ENCODE peak calls at places on chromosomes 2 and 18, in nine cellular contexts. G, O, Z, B, Q, J, L, N and K are unnamed samples.

GRCh38 chr18:3693385-3693784 is 243.4 kb downstream of the TGIF1 start:
- DNase-seq in G (no peak), O (no peak), N (no peak), B (no peak), Q (no peak), L (no peak), Z (no peak), J (no peak), K (no peak)

GRCh38 chr2:190847504-190848201 is 33.0 kb upstream of the GLS start:
- DNase-seq in B (no peak), Z (no peak), G (peak; percentile 76), Q (no peak), N (peak; percentile 85), J (no peak), L (no peak), O (no peak), K (no peak)

GRCh38 chr18:60096428-60096827 is 196.6 kb downstream of the PMAIP1 start:
- DNase-seq in J (no peak), Z (no peak), O (no peak), G (no peak), N (no peak), L (no peak), B (no peak), Q (no peak), K (no peak)

GRCh38 chr2:172833898-172834297 is 98.3 kb downstream of the RAPGEF4 start:
- DNase-seq in N (peak; percentile 64), B (no peak), O (no peak), J (no peak), Z (no peak), G (peak; percentile 73), L (no peak), Q (no peak), K (peak; percentile 16)

GRCh38 chr2:17793803-17794349 is 22.4 kb upstream of the MSGN1 start:
- DNase-seq in B (no peak), Z (no peak), L (no peak), O (no peak), G (peak; percentile 40), N (peak; percentile 44), J (no peak), Q (no peak), K (no peak)

GRCh38 chr18:60130289-60130688 is 230.5 kb downstream of the PMAIP1 start:
- DNase-seq in G (no peak), L (no peak), O (no peak), Q (no peak), J (no peak), B (no peak), Z (no peak), N (no peak), K (no peak)

GRCh38 chr18:3319399-3319798 is 57.5 kb downstream of the MYL12B start:
- DNase-seq in Z (no peak), G (no peak), N (no peak), O (no peak), Q (no peak), B (no peak), J (no peak), L (no peak), K (no peak)

GRCh38 chr2:203835420-203835819 is 32.2 kb upstream of the CTLA4 start:
- DNase-seq in B (no peak), J (no peak), O (no peak), N (no peak), G (no peak), Z (no peak), L (no peak), Q (no peak), K (no peak)

GRCh38 chr2:8086342-8086741 is 595.5 kb upstream of the ID2 start:
- DNase-seq in Z (no peak), B (no peak), Q (no peak), G (peak; percentile 16), L (no peak), J (no peak), O (no peak), N (peak; percentile 13), K (no peak)

GRCh38 chr2:226411727-226412360 is 387.8 kb downstream of the IRS1 start:
- DNase-seq in L (no peak), G (peak; percentile 24), N (peak; percentile 70), J (no peak), O (no peak), B (no peak), Z (no peak), Q (no peak), K (no peak)

DNA sequence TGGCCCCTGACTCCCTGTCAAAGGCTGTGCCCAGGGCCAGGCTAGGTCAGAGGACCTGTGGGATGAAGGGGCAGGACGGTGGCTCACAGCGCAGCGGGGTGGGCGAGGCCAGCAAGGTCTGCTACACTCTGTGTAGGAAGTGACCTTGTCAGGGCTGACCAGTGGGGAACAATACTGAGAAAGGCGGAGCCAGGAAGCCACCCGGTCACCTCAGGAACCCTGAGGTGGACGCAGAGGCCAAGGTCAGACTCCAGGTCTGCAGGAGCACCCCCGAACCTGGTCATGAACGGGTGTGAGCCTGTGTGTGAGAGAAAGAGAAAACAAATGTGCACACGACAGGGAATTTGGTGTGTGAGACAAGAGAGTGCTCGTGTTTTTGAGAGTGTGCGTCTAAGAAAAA is 72.3 kb downstream of the SMAD7 start:
- DNase-seq in N (no peak), L (no peak), G (no peak), Q (no peak), Z (no peak), J (no peak), B (no peak), O (peak; percentile 48), K (no peak)
- H3K4me3 ChIP-seq in N (no peak overlapping the region), L (no peak overlapping the region), G (no peak overlapping the region), Q (no peak overlapping the region), Z (no peak overlapping the region), J (no peak overlapping the region), B (no peak overlapping the region), O (peak overlapping the region; percentile 20), K (no peak overlapping the region)

GRCh38 chr2:62471816-62472215 is 34.2 kb downstream of the TMEM17 start:
- DNase-seq in Q (no peak), Z (no peak), B (no peak), L (no peak), O (no peak), J (peak; percentile 77), G (no peak), N (no peak), K (no peak)

GRCh38 chr2:62474173-62474572 is 31.8 kb downstream of the TMEM17 start:
- DNase-seq in B (no peak), O (no peak), N (no peak), Q (no peak), Z (no peak), L (no peak), G (no peak), J (no peak), K (no peak)

GRCh38 chr2:62473428-62473827 is 32.6 kb downstream of the TMEM17 start:
- DNase-seq in J (no peak), B (no peak), Z (no peak), O (no peak), Q (no peak), G (no peak), L (no peak), N (no peak), K (no peak)

GRCh38 chr2:62471404-62471803 is 34.6 kb downstream of the TMEM17 start:
- DNase-seq in N (no peak), G (no peak), J (no peak), Q (no peak), L (no peak), B (no peak), O (no peak), Z (no peak), K (no peak)

DNA sequence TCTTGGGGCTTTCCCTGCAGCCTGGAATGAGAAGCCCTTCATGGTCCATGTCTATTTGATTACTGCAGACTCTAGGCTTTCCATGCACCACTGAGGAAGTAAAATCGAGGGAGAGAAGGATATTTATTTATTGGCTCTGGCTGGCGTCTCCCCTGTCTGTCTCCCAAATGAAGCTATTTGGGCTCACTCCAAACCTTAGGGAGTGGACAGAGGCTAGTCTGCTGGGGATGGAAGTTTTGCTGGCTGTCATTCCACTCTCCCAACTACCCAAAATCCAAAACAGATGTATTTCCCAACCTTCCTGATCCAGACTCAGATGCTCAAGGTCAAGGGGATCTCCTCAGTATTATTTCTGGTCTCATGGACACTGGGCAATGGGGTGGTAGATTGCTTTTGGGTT is 33.7 kb downstream of the TMEM17 start:
- DNase-seq in N (no peak), J (no peak), O (no peak), Q (no peak), Z (no peak), L (no peak), G (no peak), B (no peak), K (peak; percentile 31)
- TF ChIP-seq CTCF in N (no peak), J (no peak), O (no peak), Q (no peak), Z (no peak), L (no peak), G (no peak), B (no peak), K (no peak)

GRCh38 chr18:12011962-12012549 is 30.7 kb downstream of the IMPA2 start:
- DNase-seq in Q (no peak), G (peak; percentile 79), J (peak; percentile 40), N (peak; percentile 58), O (peak; percentile 60), B (no peak), Z (peak; percentile 75), L (no peak), K (no peak)

GRCh38 chr18:12012697-12013096 is 31.4 kb downstream of the IMPA2 start:
- DNase-seq in Z (no peak), B (no peak), O (peak; percentile 36), G (no peak), J (no peak), Q (no peak), N (no peak), L (no peak), K (no peak)

GRCh38 chr18:12014521-12014920 is 33.2 kb downstream of the IMPA2 start:
- DNase-seq in G (no peak), Q (no peak), J (no peak), B (no peak), N (no peak), O (peak; percentile 24), L (no peak), Z (no peak), K (no peak)

GRCh38 chr18:12014091-12014490 is 32.8 kb downstream of the IMPA2 start:
- DNase-seq in O (peak; percentile 34), G (no peak), Q (no peak), Z (no peak), N (no peak), L (no peak), B (no peak), J (no peak), K (no peak)

GRCh38 chr18:12013186-12013916 is 32.0 kb downstream of the IMPA2 start:
- DNase-seq in G (no peak), O (peak; percentile 36), N (no peak), B (no peak), Q (no peak), Z (peak; percentile 72), L (no peak), J (no peak), K (no peak)
- H3K36me3 ChIP-seq in G (no peaks in the 10 kb centered on the region), O (peaks cover 35% of the 10 kb centered on the region), N (peaks cover 26% of the 10 kb centered on the region), B (no peaks in the 10 kb centered on the region), Q (peaks cover 17% of the 10 kb centered on the region), Z (peaks cover 3% of the 10 kb centered on the region), L (peaks cover 39% of the 10 kb centered on the region), J (peaks cover 54% of the 10 kb centered on the region), K (peaks cover 1% of the 10 kb centered on the region)

DNA sequence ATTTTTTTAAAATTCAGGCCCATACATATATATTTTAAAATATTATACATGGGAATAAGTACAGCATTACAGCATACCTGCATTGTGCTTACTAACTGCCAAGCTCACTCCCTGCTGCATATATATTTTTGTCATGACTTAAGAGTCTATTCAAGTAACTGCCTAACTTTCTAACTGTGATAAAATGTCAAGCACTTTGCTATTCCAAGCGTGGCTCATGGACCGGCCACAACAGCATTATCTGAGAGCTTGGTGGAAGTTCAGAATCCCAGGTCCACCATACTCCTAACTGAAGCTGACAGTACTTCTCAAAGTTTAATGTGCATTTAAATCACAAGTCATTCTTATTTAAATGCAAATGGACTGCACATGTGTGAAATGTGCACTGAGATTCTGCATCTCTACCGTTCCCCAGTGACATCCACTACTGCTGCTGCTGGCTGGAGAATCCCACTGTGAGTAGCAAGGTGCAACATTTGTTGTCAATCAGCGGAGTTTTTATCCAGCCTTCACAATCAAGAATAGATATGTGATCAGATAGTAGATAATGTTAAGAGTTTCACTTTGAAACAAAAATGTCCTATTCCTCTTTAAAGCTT is 79.1 kb downstream of the DYM start:
- DNase-seq in B (no peak), N (no peak), Q (no peak), O (no peak), Z (no peak), L (no peak), G (no peak), J (no peak), K (no peak)
- H3K4me3 ChIP-seq in B (no peak overlapping the region), N (no peak overlapping the region), Q (no peak overlapping the region), O (no peak overlapping the region), Z (no peak overlapping the region), L (no peak overlapping the region), G (no peak overlapping the region), J (no peak overlapping the region), K (no peak overlapping the region)